ENCODE peak calls at places on chromosomes 11 and 22, in seven cellular contexts. W is trophoblast cell, R is IMR-90, V is neuronal stem cell, B is H9, O is mesenchymal stem cell, M is H1. Y is an unnamed sample.

GRCh38 chr11:129265125-129265788 is 73.1 kb upstream of the ARHGAP32 start:
- DNase-seq in O (peak; percentile 42), B (no peak), V (no peak), R (no peak), M (no peak), W (no peak), Y (no peak)

GRCh38 chr11:7227724-7228123 is 24.0 kb upstream of the SYT9 start:
- DNase-seq in M (no peak), W (peak; percentile 5), B (no peak), V (no peak), O (no peak), R (no peak), Y (no peak)

GRCh38 chr11:116990061-116990473 is 108.2 kb downstream of the SIK3 start:
- DNase-seq in W (no peak), R (peak; percentile 92), O (peak; percentile 25), B (no peak), M (no peak), V (no peak), Y (no peak)

GRCh38 chr22:20011123-20011992 is 5.3 kb downstream of the ARVCF start:
- DNase-seq in O (no peak), W (no peak), M (no peak), B (no peak), V (no peak), R (no peak), Y (no peak)

GRCh38 chr11:120271672-120272071 is 31.7 kb downstream of the POU2F3 start:
- DNase-seq in M (no peak), O (no peak), R (no peak), V (no peak), B (no peak), W (no peak), Y (no peak)

GRCh38 chr11:100719809-100720221 is 32.7 kb downstream of the ARHGAP42 start:
- DNase-seq in V (no peak), W (peak; percentile 9), O (peak; percentile 87), M (no peak), B (peak; percentile 62), R (peak; percentile 79), Y (peak; percentile 98)

GRCh38 chr11:12560861-12561260 is 113.4 kb upstream of the TEAD1 start:
- DNase-seq in V (no peak), W (no peak), O (no peak), M (no peak), R (no peak), B (no peak), Y (no peak)

GRCh38 chr22:42773161-42773560 is 52.5 kb upstream of the A4GALT start:
- DNase-seq in V (no peak), R (no peak), O (no peak), W (no peak), M (no peak), B (no peak), Y (peak; percentile 89)

GRCh38 chr22:33331017-33331416 is 272.8 kb upstream of the SYN3 start:
- DNase-seq in O (no peak), B (no peak), R (no peak), V (no peak), W (no peak), M (no peak), Y (no peak)

GRCh38 chr22:49564666-49565515 is 262.8 kb downstream of the BRD1 start:
- DNase-seq in V (no peak), M (peak; percentile 35), B (peak; percentile 15), R (no peak), O (no peak), W (no peak), Y (no peak)

GRCh38 chr11:119481021-119481666 is 58.2 kb upstream of the THY1 start:
- DNase-seq in W (peak; percentile 82), M (peak; percentile 100), R (peak; percentile 93), B (peak; percentile 87), O (peak; percentile 97), V (peak; percentile 72), Y (peak; percentile 84)

GRCh38 chr11:9037963-9038362 is 34.2 kb upstream of the NRIP3 start:
- DNase-seq in O (peak; percentile 59), V (no peak), B (no peak), R (peak; percentile 4), W (no peak), M (no peak), Y (no peak)

GRCh38 chr22:24440270-24440717 is 12.9 kb downstream of the ADORA2A start:
- DNase-seq in W (no peak), R (no peak), M (no peak), B (no peak), O (no peak), V (no peak), Y (no peak)

GRCh38 chr11:56842829-56843794 is 94.6 kb upstream of the OR9G4 start:
- DNase-seq in V (no peak), M (no peak), B (no peak), W (no peak), R (no peak), O (no peak), Y (no peak)

GRCh38 chr11:66204412-66204811 is 64.0 kb upstream of the RAB1B start:
- DNase-seq in B (no peak), R (no peak), V (no peak), M (no peak), W (no peak), O (no peak), Y (no peak)

GRCh38 chr22:48445113-48445827 is 1382.4 kb downstream of the BRD1 start:
- DNase-seq in B (no peak), R (no peak), V (no peak), W (no peak), O (no peak), M (no peak), Y (no peak)

GRCh38 chr11:43521471-43521870 is 159.1 kb upstream of the HSD17B12 start:
- DNase-seq in R (no peak), O (no peak), B (no peak), V (no peak), W (no peak), M (no peak), Y (no peak)

GRCh38 chr22:46996595-46997310 is 234.3 kb downstream of the TBC1D22A start:
- DNase-seq in R (no peak), O (no peak), M (no peak), V (no peak), B (no peak), W (no peak), Y (no peak)

GRCh38 chr11:106621479-106621878 is 396.8 kb downstream of the GUCY1A2 start:
- DNase-seq in V (no peak), M (no peak), W (no peak), O (no peak), R (no peak), B (no peak), Y (no peak)

GRCh38 chr11:74282863-74283484 is 28.5 kb downstream of the P4HA3 start:
- DNase-seq in V (no peak), W (no peak), R (peak; percentile 28), M (no peak), B (no peak), O (no peak), Y (peak; percentile 10)

GRCh38 chr11:16605440-16605970 is 132.9 kb upstream of the C11orf58 start:
- DNase-seq in W (peak; percentile 7), R (peak; percentile 44), B (peak; percentile 55), O (peak; percentile 69), M (no peak), V (peak; percentile 41), Y (peak; percentile 53)

GRCh38 chr11:102010776-102011500 is 36.3 kb upstream of the CFAP300 start:
- DNase-seq in O (peak; percentile 80), B (peak; percentile 87), W (peak; percentile 100), V (peak; percentile 32), M (peak; percentile 66), R (peak; percentile 82), Y (peak; percentile 97)

GRCh38 chr11:67378544-67378943 is 5.1 kb upstream of the CLCF1 start:
- DNase-seq in W (no peak), M (no peak), R (no peak), O (no peak), V (no peak), B (no peak), Y (no peak)
- H3K4me1 ChIP-seq in W (peaks cover 18% of the 10 kb centered on the region), M (peaks cover 30% of the 10 kb centered on the region), R (peaks cover 24% of the 10 kb centered on the region), O (peaks cover 54% of the 10 kb centered on the region), V (peaks cover 31% of the 10 kb centered on the region), B (no peaks in the 10 kb centered on the region), Y (peaks cover 14% of the 10 kb centered on the region)

GRCh38 chr11:94553938-94554337 is 10.2 kb downstream of the FUT4 start:
- DNase-seq in M (no peak), R (peak; percentile 91), O (peak; percentile 39), B (no peak), V (no peak), W (no peak), Y (no peak)

GRCh38 chr11:94545641-94546470 is 2.1 kb downstream of the FUT4 start:
- DNase-seq in V (no peak), B (no peak), R (no peak), M (no peak), W (no peak), O (no peak), Y (no peak)

GRCh38 chr11:94546886-94547285 is 3.2 kb downstream of the FUT4 start:
- DNase-seq in R (no peak), V (no peak), W (no peak), M (no peak), B (no peak), O (no peak), Y (no peak)

GRCh38 chr11:94549166-94549565 is 5.4 kb downstream of the FUT4 start:
- DNase-seq in R (no peak), O (no peak), M (no peak), V (no peak), B (no peak), W (peak; percentile 38), Y (no peak)

GRCh38 chr11:94550513-94550912 is 6.8 kb downstream of the FUT4 start:
- DNase-seq in V (no peak), R (no peak), B (no peak), W (no peak), O (no peak), M (no peak), Y (no peak)
- H3K18ac ChIP-seq in V (no peak overlapping the region), R (no peak overlapping the region), B (no peak overlapping the region), W (no peak overlapping the region), O (no peak overlapping the region), M (no peak overlapping the region), Y (no peak overlapping the region)

GRCh38 chr22:37486224-37486845 is at the start of gene MFNG:
- DNase-seq in R (peak; percentile 6), M (peak; percentile 83), V (peak; percentile 62), O (peak; percentile 58), W (peak; percentile 34), B (peak; percentile 81), Y (peak; percentile 60)
- H3K4me1 ChIP-seq in R (peaks cover 11% of the 10 kb centered on the region), M (peaks cover 32% of the 10 kb centered on the region), V (peaks cover 43% of the 10 kb centered on the region), O (peaks cover 22% of the 10 kb centered on the region), W (no peaks in the 10 kb centered on the region), B (peaks cover 20% of the 10 kb centered on the region), Y (peaks cover 2% of the 10 kb centered on the region)

DNA sequence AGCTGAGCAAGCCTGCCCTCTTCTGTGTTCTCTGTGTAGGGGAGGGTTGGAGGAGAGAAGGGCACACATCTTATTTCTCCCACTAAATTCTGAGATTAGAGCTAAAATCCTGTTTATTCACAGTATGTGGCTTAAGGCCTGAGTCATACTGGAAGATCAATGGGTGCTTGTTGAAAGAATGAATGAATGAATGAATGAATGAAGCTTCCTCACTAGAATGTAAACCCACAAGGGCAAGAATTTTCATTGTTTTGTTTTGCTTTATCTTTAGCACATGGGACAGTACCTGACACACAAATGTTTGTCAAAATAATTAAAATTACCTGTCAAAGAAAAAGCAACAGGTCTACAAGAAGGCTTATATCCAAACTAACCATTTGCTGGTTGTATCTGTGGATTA is 50.6 kb upstream of the PAK1 start:
- DNase-seq in V (no peak), W (no peak), R (no peak), M (no peak), B (no peak), O (no peak), Y (no peak)
- H3K18ac ChIP-seq in V (no peak overlapping the region), W (no peak overlapping the region), R (no peak overlapping the region), M (peak overlapping the region; percentile 10), B (no peak overlapping the region), O (no peak overlapping the region), Y (no peak overlapping the region)

GRCh38 chr11:110124605-110125004 is 31.4 kb downstream of the ZC3H12C start:
- DNase-seq in V (no peak), M (no peak), B (no peak), O (no peak), R (no peak), W (no peak), Y (no peak)
- H3K4me1 ChIP-seq in V (peaks cover 22% of the 10 kb centered on the region), M (no peaks in the 10 kb centered on the region), B (no peaks in the 10 kb centered on the region), O (peaks cover 5% of the 10 kb centered on the region), R (peaks cover 3% of the 10 kb centered on the region), W (peaks cover 12% of the 10 kb centered on the region), Y (no peaks in the 10 kb centered on the region)